ENCODE peak calls at places on chromosomes 3 and 15, in six cellular contexts. L, A, R, J, P and U are unnamed samples.

GRCh38 chr3:130692455-130692854 is 54.2 kb downstream of the PIK3R4 start:
- DNase-seq in L (no peak), A (no peak), R (no peak), J (no peak), P (no peak), U (no peak)

GRCh38 chr15:34436126-34436955 is 1.3 kb downstream of the GOLGA8A start:
- DNase-seq in L (no peak), A (peak; percentile 12), R (no peak), J (no peak), P (peak; percentile 77), U (no peak)

GRCh38 chr3:150022406-150023238 is 51.9 kb upstream of the PFN2 start:
- DNase-seq in L (no peak), A (no peak), R (no peak), J (no peak), P (no peak), U (peak; percentile 75)

GRCh38 chr3:124714218-124714853 is 15.9 kb upstream of the UMPS start:
- DNase-seq in L (no peak), A (no peak), R (no peak), J (no peak), P (no peak), U (no peak)

GRCh38 chr3:32922078-32922477 is 29.4 kb upstream of the CCR4 start:
- DNase-seq in L (no peak), A (no peak), R (no peak), J (no peak), P (no peak), U (no peak)

GRCh38 chr3:141078200-141078599 is 27.1 kb downstream of the SPSB4 start:
- DNase-seq in L (no peak), A (no peak), R (no peak), J (no peak), P (no peak), U (no peak)

GRCh38 chr3:44412365-44412764 is 65.1 kb downstream of the ZNF445 start:
- DNase-seq in L (no peak), A (no peak), R (no peak), J (no peak), P (no peak), U (no peak)

GRCh38 chr3:183823963-183824362 is 1.4 kb downstream of the MAP6D1 start:
- DNase-seq in L (no peak), A (no peak), R (no peak), J (no peak), P (no peak), U (peak; percentile 29)

GRCh38 chr3:184011937-184012889 is 5.5 kb downstream of the ABCC5 start:
- DNase-seq in L (no peak), A (no peak), R (no peak), J (no peak), P (no peak), U (no peak)

GRCh38 chr3:61796088-61796680 is 234.8 kb downstream of the PTPRG start:
- DNase-seq in L (no peak), A (no peak), R (no peak), J (no peak), P (peak; percentile 29), U (no peak)

GRCh38 chr3:188043891-188044290 is 110.1 kb upstream of the LPP start:
- DNase-seq in L (no peak), A (no peak), R (no peak), J (no peak), P (no peak), U (no peak)

GRCh38 chr15:39040861-39041260 is 476.2 kb upstream of the RASGRP1 start:
- DNase-seq in L (no peak), A (no peak), R (no peak), J (no peak), P (no peak), U (no peak)

GRCh38 chr3:11661827-11662226 is 18.1 kb upstream of the VGLL4 start:
- DNase-seq in L (no peak), A (no peak), R (no peak), J (no peak), P (no peak), U (no peak)

GRCh38 chr15:77419050-77419835 is 661 bp downstream of the PEAK1 start:
- DNase-seq in L (peak; percentile 89), A (peak; percentile 66), R (no peak), J (peak; percentile 9), P (peak; percentile 72), U (peak; percentile 41)

GRCh38 chr15:40054746-40055575 is 16.0 kb upstream of the SRP14 start:
- DNase-seq in L (peak; percentile 82), A (no peak), R (no peak), J (no peak), P (no peak), U (peak; percentile 90)

GRCh38 chr3:178036745-178037144 is 499.5 kb upstream of the KCNMB2 start:
- DNase-seq in L (no peak), A (no peak), R (peak; percentile 27), J (no peak), P (no peak), U (no peak)

GRCh38 chr15:67183443-67184169 is 70.9 kb downstream of the AAGAB start:
- DNase-seq in L (peak; percentile 89), A (no peak), R (peak; percentile 49), J (no peak), P (no peak), U (no peak)

GRCh38 chr3:13484861-13485590 is 4.9 kb downstream of the HDAC11 start:
- DNase-seq in L (no peak), A (peak; percentile 89), R (no peak), J (no peak), P (no peak), U (peak; percentile 84)

GRCh38 chr15:65384895-65385867 is 7.4 kb upstream of the IGDCC3 start:
- DNase-seq in L (peak; percentile 95), A (peak; percentile 94), R (peak; percentile 59), J (peak; percentile 47), P (peak; percentile 90), U (peak; percentile 84)

GRCh38 chr15:84079885-84080777 is 155.4 kb upstream of the GOLGA6L4 start:
- DNase-seq in L (no peak), A (peak; percentile 70), R (no peak), J (peak; percentile 22), P (peak; percentile 95), U (no peak)

GRCh38 chr3:197820550-197821335 is 29.7 kb downstream of the LRCH3 start:
- DNase-seq in L (no peak), A (no peak), R (no peak), J (no peak), P (no peak), U (no peak)

GRCh38 chr15:70584838-70585706 is 178.3 kb downstream of the UACA start:
- DNase-seq in L (peak; percentile 74), A (peak; percentile 69), R (no peak), J (peak; percentile 25), P (peak; percentile 86), U (no peak)

GRCh38 chr3:33578325-33579180 is 138.3 kb upstream of the UBP1 start:
- DNase-seq in L (no peak), A (no peak), R (peak; percentile 15), J (no peak), P (no peak), U (no peak)

GRCh38 chr3:73383470-73384049 is 241.2 kb downstream of the PDZRN3 start:
- DNase-seq in L (no peak), A (no peak), R (no peak), J (no peak), P (no peak), U (no peak)

GRCh38 chr3:30667250-30667585 is 60.8 kb downstream of the TGFBR2 start:
- DNase-seq in L (no peak), A (peak; percentile 42), R (no peak), J (no peak), P (no peak), U (peak; percentile 39)